ENCODE peak calls at places on chromosome 11, in ten cellular contexts. One of them, this sample, is unnamed.

GRCh38 chr11:13668957-13669521 is 571 bp downstream of the FAR1 start:
- DNase-seq in midbrain: no peak
- DNase-seq in CD4-positive, alpha-beta memory T cell: peak; percentile 39
- DNase-seq in HS-5: no peak
- DNase-seq in AG08396: peak; percentile 43
- DNase-seq in amniotic stem cell: peak; percentile 46
- DNase-seq in GDM1: no peak
- DNase-seq in activated CD4-positive, CD25-positive, alpha-beta regulatory T cell: peak; percentile 28
- DNase-seq in caudate nucleus: no peak
- DNase-seq in endothelial cell: peak; percentile 49
- DNase-seq in this sample: peak; percentile 40

GRCh38 chr11:66985508-66986177 is 10.5 kb downstream of the C11orf86 start:
- DNase-seq in midbrain: no peak
- DNase-seq in CD4-positive, alpha-beta memory T cell: no peak
- DNase-seq in HS-5: no peak
- DNase-seq in AG08396: no peak
- DNase-seq in amniotic stem cell: no peak
- DNase-seq in GDM1: no peak
- DNase-seq in activated CD4-positive, CD25-positive, alpha-beta regulatory T cell: no peak
- DNase-seq in caudate nucleus: peak; percentile 97
- DNase-seq in endothelial cell: no peak
- DNase-seq in this sample: peak; percentile 32

GRCh38 chr11:27945323-27945722 is 162.6 kb downstream of the KIF18A start:
- DNase-seq in midbrain: no peak
- DNase-seq in CD4-positive, alpha-beta memory T cell: no peak
- DNase-seq in HS-5: no peak
- DNase-seq in AG08396: no peak
- DNase-seq in amniotic stem cell: no peak
- DNase-seq in GDM1: no peak
- DNase-seq in activated CD4-positive, CD25-positive, alpha-beta regulatory T cell: no peak
- DNase-seq in caudate nucleus: no peak
- DNase-seq in endothelial cell: no peak
- DNase-seq in this sample: no peak

GRCh38 chr11:66851698-66852465 is 5.0 kb upstream of the LRFN4 start:
- DNase-seq in midbrain: no peak
- DNase-seq in CD4-positive, alpha-beta memory T cell: no peak
- DNase-seq in HS-5: no peak
- DNase-seq in AG08396: no peak
- DNase-seq in amniotic stem cell: no peak
- DNase-seq in GDM1: no peak
- DNase-seq in activated CD4-positive, CD25-positive, alpha-beta regulatory T cell: no peak
- DNase-seq in caudate nucleus: no peak
- DNase-seq in endothelial cell: peak; percentile 54
- DNase-seq in this sample: no peak

GRCh38 chr11:66850235-66850587 is 6.7 kb upstream of the LRFN4 start:
- DNase-seq in midbrain: no peak
- DNase-seq in CD4-positive, alpha-beta memory T cell: no peak
- DNase-seq in HS-5: no peak
- DNase-seq in AG08396: no peak
- DNase-seq in amniotic stem cell: no peak
- DNase-seq in GDM1: no peak
- DNase-seq in activated CD4-positive, CD25-positive, alpha-beta regulatory T cell: no peak
- DNase-seq in caudate nucleus: no peak
- DNase-seq in endothelial cell: no peak
- DNase-seq in this sample: no peak

GRCh38 chr11:82732734-82733443 is 775 bp downstream of the FAM181B start:
- DNase-seq in midbrain: peak; percentile 44
- DNase-seq in CD4-positive, alpha-beta memory T cell: no peak
- DNase-seq in HS-5: no peak
- DNase-seq in AG08396: no peak
- DNase-seq in amniotic stem cell: no peak
- DNase-seq in GDM1: no peak
- DNase-seq in activated CD4-positive, CD25-positive, alpha-beta regulatory T cell: no peak
- DNase-seq in caudate nucleus: no peak
- DNase-seq in endothelial cell: peak; percentile 42
- DNase-seq in this sample: no peak

GRCh38 chr11:95924414-95924760 is 480 bp upstream of the MTMR2 start:
- DNase-seq in midbrain: no peak
- DNase-seq in CD4-positive, alpha-beta memory T cell: peak; percentile 3
- DNase-seq in HS-5: no peak
- DNase-seq in AG08396: no peak
- DNase-seq in amniotic stem cell: no peak
- DNase-seq in GDM1: no peak
- DNase-seq in activated CD4-positive, CD25-positive, alpha-beta regulatory T cell: no peak
- DNase-seq in caudate nucleus: no peak
- DNase-seq in endothelial cell: peak; percentile 9
- DNase-seq in this sample: no peak

GRCh38 chr11:65958774-65959420 is 2.6 kb upstream of the SART1 start:
- DNase-seq in midbrain: no peak
- DNase-seq in CD4-positive, alpha-beta memory T cell: no peak
- DNase-seq in HS-5: no peak
- DNase-seq in AG08396: no peak
- DNase-seq in amniotic stem cell: no peak
- DNase-seq in GDM1: no peak
- DNase-seq in activated CD4-positive, CD25-positive, alpha-beta regulatory T cell: no peak
- DNase-seq in caudate nucleus: no peak
- DNase-seq in endothelial cell: no peak
- DNase-seq in this sample: no peak

GRCh38 chr11:66080055-66080817 is 10.2 kb downstream of the PACS1 start:
- DNase-seq in midbrain: no peak
- DNase-seq in CD4-positive, alpha-beta memory T cell: peak; percentile 48
- DNase-seq in HS-5: no peak
- DNase-seq in AG08396: peak; percentile 80
- DNase-seq in amniotic stem cell: peak; percentile 62
- DNase-seq in GDM1: no peak
- DNase-seq in activated CD4-positive, CD25-positive, alpha-beta regulatory T cell: peak; percentile 59
- DNase-seq in caudate nucleus: no peak
- DNase-seq in endothelial cell: no peak
- DNase-seq in this sample: peak; percentile 76

GRCh38 chr11:20026629-20027545 is 133.4 kb downstream of the DBX1 start:
- DNase-seq in midbrain: peak; percentile 26
- DNase-seq in CD4-positive, alpha-beta memory T cell: no peak
- DNase-seq in HS-5: no peak
- DNase-seq in AG08396: no peak
- DNase-seq in amniotic stem cell: no peak
- DNase-seq in GDM1: no peak
- DNase-seq in activated CD4-positive, CD25-positive, alpha-beta regulatory T cell: no peak
- DNase-seq in caudate nucleus: no peak
- DNase-seq in endothelial cell: peak; percentile 21
- DNase-seq in this sample: no peak

GRCh38 chr11:33557201-33557600 is 143.4 kb downstream of the C11orf91 start:
- DNase-seq in midbrain: no peak
- DNase-seq in CD4-positive, alpha-beta memory T cell: no peak
- DNase-seq in HS-5: peak; percentile 72
- DNase-seq in AG08396: peak; percentile 34
- DNase-seq in amniotic stem cell: peak; percentile 23
- DNase-seq in GDM1: no peak
- DNase-seq in activated CD4-positive, CD25-positive, alpha-beta regulatory T cell: no peak
- DNase-seq in caudate nucleus: no peak
- DNase-seq in endothelial cell: no peak
- DNase-seq in this sample: no peak

GRCh38 chr11:8068605-8069221 is 12.3 kb upstream of the TUB start:
- DNase-seq in midbrain: peak; percentile 9
- DNase-seq in CD4-positive, alpha-beta memory T cell: no peak
- DNase-seq in HS-5: peak; percentile 68
- DNase-seq in AG08396: peak; percentile 81
- DNase-seq in amniotic stem cell: peak; percentile 40
- DNase-seq in GDM1: no peak
- DNase-seq in activated CD4-positive, CD25-positive, alpha-beta regulatory T cell: no peak
- DNase-seq in caudate nucleus: no peak
- DNase-seq in endothelial cell: no peak
- DNase-seq in this sample: peak; percentile 79

GRCh38 chr11:109309153-109309552 is 112.8 kb upstream of the C11orf87 start:
- DNase-seq in midbrain: no peak
- DNase-seq in CD4-positive, alpha-beta memory T cell: no peak
- DNase-seq in HS-5: no peak
- DNase-seq in AG08396: no peak
- DNase-seq in amniotic stem cell: no peak
- DNase-seq in GDM1: no peak
- DNase-seq in activated CD4-positive, CD25-positive, alpha-beta regulatory T cell: no peak
- DNase-seq in caudate nucleus: no peak
- DNase-seq in endothelial cell: no peak
- DNase-seq in this sample: no peak

GRCh38 chr11:134760957-134761356 is 348.9 kb upstream of the B3GAT1 start:
- DNase-seq in midbrain: no peak
- DNase-seq in CD4-positive, alpha-beta memory T cell: no peak
- DNase-seq in HS-5: no peak
- DNase-seq in AG08396: no peak
- DNase-seq in amniotic stem cell: no peak
- DNase-seq in GDM1: no peak
- DNase-seq in activated CD4-positive, CD25-positive, alpha-beta regulatory T cell: no peak
- DNase-seq in caudate nucleus: no peak
- DNase-seq in endothelial cell: no peak
- DNase-seq in this sample: no peak

GRCh38 chr11:9802291-9802861 is 138.5 kb downstream of the SWAP70 start:
- DNase-seq in midbrain: no peak
- DNase-seq in CD4-positive, alpha-beta memory T cell: no peak
- DNase-seq in HS-5: peak; percentile 84
- DNase-seq in AG08396: peak; percentile 43
- DNase-seq in amniotic stem cell: peak; percentile 48
- DNase-seq in GDM1: no peak
- DNase-seq in activated CD4-positive, CD25-positive, alpha-beta regulatory T cell: no peak
- DNase-seq in caudate nucleus: no peak
- DNase-seq in endothelial cell: no peak
- DNase-seq in this sample: no peak

GRCh38 chr11:11798586-11799438 is 43.0 kb upstream of the USP47 start:
- DNase-seq in midbrain: peak; percentile 70
- DNase-seq in CD4-positive, alpha-beta memory T cell: peak; percentile 71
- DNase-seq in HS-5: no peak
- DNase-seq in AG08396: peak; percentile 76
- DNase-seq in amniotic stem cell: peak; percentile 84
- DNase-seq in GDM1: peak; percentile 36
- DNase-seq in activated CD4-positive, CD25-positive, alpha-beta regulatory T cell: peak; percentile 37
- DNase-seq in caudate nucleus: peak; percentile 13
- DNase-seq in endothelial cell: peak; percentile 86
- DNase-seq in this sample: peak; percentile 83

This sample was measured in adrenal gland.